ENCODE peak calls at places on chromosomes 6 and 20, in nine cellular contexts. U is gastrocnemius medialis, W is breast epithelium, K is HCT116, I is tibial nerve, M is ovary, A is IMR-90, V is stomach, F is uterus. X is an unnamed sample.

GRCh38 chr20:35539756-35540212 is 2.1 kb upstream of the ERGIC3 start:
- DNase-seq in V (peak; percentile 91), W (no peak), U (no peak), M (no peak), F (no peak), I (peak; percentile 14), A (no peak), K (no peak), X (no peak)

GRCh38 chr20:35729283-35729807 is 12.7 kb downstream of the RBM39 start:
- DNase-seq in V (no peak), M (no peak), A (no peak), K (no peak), W (no peak), F (no peak), U (no peak), I (no peak), X (no peak)

GRCh38 chr6:170506446-170506845 is 46.7 kb downstream of the PSMB1 start:
- DNase-seq in F (no peak), W (no peak), A (no peak), M (no peak), U (no peak), V (no peak), I (no peak), K (no peak), X (no peak)

GRCh38 chr20:49668181-49668877 is 45.3 kb downstream of the B4GALT5 start:
- DNase-seq in A (no peak), M (no peak), I (no peak), V (peak; percentile 61), W (no peak), F (no peak), U (no peak), K (no peak), X (no peak)

GRCh38 chr6:99592900-99593299 is 13.7 kb upstream of the PRDM13 start:
- DNase-seq in M (no peak), A (no peak), K (no peak), W (no peak), V (no peak), F (no peak), I (no peak), U (no peak), X (no peak)

GRCh38 chr6:127855542-127856159 is 45.2 kb downstream of the THEMIS start:
- DNase-seq in I (no peak), V (no peak), A (peak; percentile 45), M (no peak), F (no peak), U (no peak), K (no peak), W (no peak), X (no peak)

GRCh38 chr6:71043902-71044301 is 87.0 kb upstream of the B3GAT2 start:
- DNase-seq in I (no peak), A (peak; percentile 6), M (no peak), F (no peak), K (no peak), V (no peak), U (no peak), W (no peak), X (no peak)

GRCh38 chr6:155274533-155274932 is 10.7 kb downstream of the CLDN20 start:
- DNase-seq in F (no peak), K (no peak), I (no peak), V (no peak), A (peak; percentile 66), M (no peak), U (no peak), W (no peak), X (no peak)

GRCh38 chr20:20582733-20583132 is 129.7 kb downstream of the RALGAPA2 start:
- DNase-seq in U (no peak), K (no peak), A (no peak), M (no peak), V (no peak), I (no peak), W (no peak), F (no peak), X (no peak)

GRCh38 chr20:47675190-47676142 is 109.8 kb downstream of the SULF2 start:
- DNase-seq in K (no peak), M (no peak), U (no peak), A (no peak), F (no peak), W (no peak), I (no peak), V (no peak), X (no peak)

GRCh38 chr6:158259136-158259535 is 53.1 kb upstream of the TULP4 start:
- DNase-seq in K (no peak), U (no peak), F (no peak), I (no peak), A (no peak), V (no peak), W (no peak), M (no peak), X (no peak)

GRCh38 chr6:3209114-3210023 is 18.1 kb downstream of the TUBB2B start:
- DNase-seq in K (peak; percentile 96), V (peak; percentile 36), M (no peak), A (peak; percentile 98), F (peak; percentile 61), W (no peak), U (peak; percentile 47), I (peak; percentile 42), X (no peak)

GRCh38 chr6:43644940-43645612 is at the start of gene RSPH9:
- DNase-seq in K (no peak), V (peak; percentile 63), U (peak; percentile 38), I (peak; percentile 42), M (peak; percentile 64), F (peak; percentile 77), A (peak; percentile 44), W (no peak), X (peak; percentile 83)

GRCh38 chr6:2135401-2135800 is 110.0 kb downstream of the GMDS start:
- DNase-seq in K (no peak), V (no peak), M (no peak), F (no peak), I (no peak), W (no peak), U (no peak), A (no peak), X (no peak)

GRCh38 chr6:62746161-62746560 is 460.1 kb upstream of the KHDRBS2 start:
- DNase-seq in M (no peak), A (no peak), U (no peak), W (no peak), K (no peak), F (no peak), I (no peak), V (no peak), X (no peak)

GRCh38 chr20:32820000-32820697 is 395 bp downstream of the MAPRE1 start:
- DNase-seq in F (peak; percentile 74), K (peak; percentile 15), U (no peak), I (peak; percentile 44), A (peak; percentile 40), W (no peak), V (no peak), M (no peak), X (no peak)

GRCh38 chr6:158042245-158042798 is 60.7 kb downstream of the SYNJ2 start:
- DNase-seq in A (peak; percentile 93), W (no peak), F (peak; percentile 66), K (peak; percentile 69), I (no peak), V (peak; percentile 79), U (peak; percentile 87), M (no peak), X (peak; percentile 79)

GRCh38 chr6:26309731-26310142 is 55.3 kb upstream of the BTN3A2 start:
- DNase-seq in M (no peak), U (no peak), W (no peak), I (no peak), A (peak; percentile 95), V (no peak), K (peak; percentile 67), F (no peak), X (no peak)

GRCh38 chr6:73262701-73263569 is at the start of gene KHDC1:
- DNase-seq in M (peak; percentile 30), W (no peak), A (peak; percentile 54), I (no peak), U (peak; percentile 14), V (peak; percentile 29), F (peak; percentile 48), K (no peak), X (peak; percentile 67)
- TF ChIP-seq POLR2A in M (no peak), W (no peak), A (no peak), I (no peak), U (no peak), V (no peak), F (no peak), K (no peak), X (no peak)

DNA sequence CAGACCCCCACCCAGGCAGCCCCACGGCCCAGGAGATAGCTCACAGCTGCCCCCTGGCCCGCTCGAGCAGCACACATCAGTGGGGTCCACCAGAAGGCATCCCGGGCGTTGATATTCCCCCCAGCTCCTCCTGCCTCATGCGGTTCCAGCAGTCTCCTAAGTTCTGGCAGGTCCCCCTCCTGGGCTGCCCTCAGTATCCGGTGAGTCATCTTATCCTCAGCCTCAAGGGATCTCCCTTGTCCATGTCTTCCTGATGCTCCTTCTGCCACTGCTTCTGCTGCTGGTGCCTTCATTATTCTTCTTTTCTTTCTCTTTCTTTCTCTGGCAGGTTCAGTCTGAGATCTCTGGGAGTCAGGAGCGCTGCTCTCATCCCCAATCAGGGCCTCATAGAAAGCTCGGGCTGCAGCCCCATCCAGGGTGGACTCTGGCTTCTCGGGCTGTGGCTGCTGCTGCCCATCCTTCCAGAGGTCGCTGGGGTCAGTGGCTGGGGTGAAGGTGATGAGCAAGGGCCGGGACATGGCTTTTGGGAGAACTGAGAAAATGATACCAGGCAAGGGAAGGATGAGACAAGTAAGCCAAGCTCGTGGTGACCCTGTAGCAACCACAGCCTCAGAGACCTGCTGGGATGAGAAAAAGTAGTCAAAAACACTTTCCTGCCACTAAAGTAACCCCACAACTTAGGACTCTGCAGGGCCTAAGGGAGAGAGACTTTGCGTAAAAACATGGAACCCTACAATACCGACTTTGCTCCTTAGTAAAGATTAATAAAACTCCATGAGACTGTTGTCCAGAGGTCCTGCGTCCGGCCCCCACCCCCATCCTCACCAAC is 622 bp downstream of the GPANK1 start:
- DNase-seq in A (peak; percentile 89), W (no peak), I (peak; percentile 63), M (peak; percentile 63), F (peak; percentile 58), K (no peak), U (peak; percentile 67), V (no peak), X (peak; percentile 88)
- TF ChIP-seq CTCF in A (no peak), W (no peak), I (no peak), M (no peak), F (no peak), K (no peak), U (no peak), V (no peak), X (no peak)

DNA sequence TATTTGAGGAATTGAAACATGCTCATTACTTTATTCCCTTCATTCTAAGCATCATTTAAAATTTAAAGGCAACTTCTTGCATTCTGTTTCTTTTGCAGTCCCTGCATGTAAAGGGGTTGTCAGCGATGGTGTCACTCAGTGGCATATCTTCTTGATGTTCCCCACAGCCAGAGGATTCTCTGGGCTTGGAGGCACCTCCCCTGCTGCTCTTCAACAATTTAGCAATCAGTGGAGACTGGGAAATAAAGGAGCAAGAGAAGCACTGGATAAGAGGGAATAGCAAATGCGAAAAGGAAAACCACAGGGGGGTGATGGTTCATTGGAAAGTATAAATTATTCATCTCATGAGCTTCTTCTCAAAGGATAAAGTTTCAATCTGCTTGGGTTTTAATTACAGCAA is 30.7 kb upstream of the MC3R start:
- DNase-seq in I (no peak), K (no peak), A (no peak), F (no peak), M (no peak), U (no peak), W (no peak), V (no peak), X (no peak)
- H3K9me3 ChIP-seq in I (no peaks in the 10 kb centered on the region), K (no peaks in the 10 kb centered on the region), A (peaks cover 11% of the 10 kb centered on the region), F (no peaks in the 10 kb centered on the region), M (no peaks in the 10 kb centered on the region), U (peaks cover 4% of the 10 kb centered on the region), W (peaks cover 12% of the 10 kb centered on the region), V (peaks cover 7% of the 10 kb centered on the region), X (no peaks in the 10 kb centered on the region)

GRCh38 chr6:107489636-107490567 is at the start of gene SOBP:
- DNase-seq in F (peak; percentile 79), W (no peak), A (peak; percentile 47), I (peak; percentile 25), K (no peak), U (peak; percentile 52), M (peak; percentile 84), V (peak; percentile 37), X (peak; percentile 89)
- TF ChIP-seq POLR2A in F (no peak), W (no peak), A (no peak), I (no peak), K (no peak), U (peak; percentile 53), M (no peak), V (no peak), X (no peak)

X was measured in sigmoid colon.